ENCODE peak calls at places on chromosome 4, in six cellular contexts. T is NCI-H774; Z is NCI-H1105 treated with DMSO at 0.1 percent for 48 hours; D is stimulated activated CD4-positive, alpha-beta T cell treated with anti-CD3 and anti-CD28 coated beads, TNF-alpha, amount 100 ng/mL, for 4 hours; R is activated T-helper 1 cell treated with Interleukin-2 at 50 U/mL for 16 hours; S is non-pigmented ciliary epithelial cell. B is an unnamed sample.

GRCh38 chr4:78293841-78294301 is 236.7 kb downstream of the FRAS1 start:
- DNase-seq in T (no peak), Z (no peak), D (no peak), R (no peak), S (peak), B (no peak)

GRCh38 chr4:24625091-24625490 is 40.7 kb upstream of the DHX15 start:
- DNase-seq in T (no peak), Z (no peak), D (no peak), R (no peak), S (no peak), B (no peak)

GRCh38 chr4:8592366-8593267 is at the start of gene CPZ:
- DNase-seq in T (no peak), Z (no peak), D (no peak), R (no peak), S (no peak), B (no peak)

GRCh38 chr4:165207431-165208321 is at the start of gene KLHL2:
- DNase-seq in T (peak), Z (peak), D (peak), R (peak), S (no peak), B (peak)

GRCh38 chr4:82739292-82740190 is 59.1 kb downstream of the SCD5 start:
- DNase-seq in T (no peak), Z (no peak), D (peak), R (peak), S (no peak), B (peak)

GRCh38 chr4:121226362-121226761 is 62.2 kb upstream of the TNIP3 start:
- DNase-seq in T (no peak), Z (no peak), D (no peak), R (no peak), S (no peak), B (no peak)

GRCh38 chr4:101941816-101942358 is 151.4 kb downstream of the BANK1 start:
- DNase-seq in T (no peak), Z (no peak), D (no peak), R (no peak), S (no peak), B (no peak)

GRCh38 chr4:168914095-168914494 is 96.0 kb downstream of the CBR4 start:
- DNase-seq in T (no peak), Z (no peak), D (no peak), R (no peak), S (no peak), B (no peak)

GRCh38 chr4:66777097-66777496 is 768.2 kb downstream of the CENPC start:
- DNase-seq in T (no peak), Z (no peak), D (no peak), R (no peak), S (no peak), B (no peak)

B was measured in NCI-H748 treated with DMSO at 0.1 percent for 48 hours.